ENCODE peak calls at places on chromosomes 5 and 9, in five cellular contexts. Z, B, W, T and V are unnamed samples.
A peak's percentile ranks its signal among the peaks of the same experiment; 100 is the strongest.

GRCh38 chr9:8778356-8778755 is 978.8 kb upstream of the DMAC1 start:
- DNase-seq in Z (no peak), B (no peak), W (no peak), T (no peak), V (no peak)

GRCh38 chr9:109052416-109052815 is 39.1 kb upstream of the CTNNAL1 start:
- DNase-seq in Z (no peak), B (no peak), W (peak; percentile 43), T (no peak), V (no peak)

GRCh38 chr5:143065185-143065584 is 295.0 kb downstream of the ARHGAP26 start:
- DNase-seq in Z (no peak), B (no peak), W (no peak), T (peak; percentile 45), V (no peak)

GRCh38 chr9:110900917-110901316 is 137.4 kb downstream of the LPAR1 start:
- DNase-seq in Z (no peak), B (no peak), W (no peak), T (no peak), V (no peak)

GRCh38 chr5:100792781-100793180 is 110.3 kb downstream of the ST8SIA4 start:
- DNase-seq in Z (no peak), B (no peak), W (no peak), T (no peak), V (no peak)

GRCh38 chr5:73996181-73996770 is 370.3 kb downstream of the ARHGEF28 start:
- DNase-seq in Z (no peak), B (no peak), W (no peak), T (no peak), V (no peak)

GRCh38 chr5:169637085-169637855 is at the start of gene DOCK2:
- DNase-seq in Z (peak; percentile 60), B (no peak), W (no peak), T (no peak), V (no peak)

GRCh38 chr9:98333703-98334582 is 78.5 kb upstream of the TBC1D2 start:
- DNase-seq in Z (no peak), B (no peak), W (no peak), T (peak; percentile 37), V (no peak)

GRCh38 chr9:123399803-123400378 is 43.9 kb downstream of the CRB2 start:
- DNase-seq in Z (peak; percentile 35), B (no peak), W (no peak), T (peak; percentile 53), V (peak; percentile 61)

GRCh38 chr9:125663127-125663526 is 43.9 kb downstream of the MAPKAP1 start:
- DNase-seq in Z (no peak), B (no peak), W (no peak), T (no peak), V (no peak)

GRCh38 chr5:178793156-178793555 is 62.7 kb upstream of the ZNF354A start:
- DNase-seq in Z (peak; percentile 9), B (no peak), W (no peak), T (peak; percentile 62), V (peak; percentile 72)

GRCh38 chr5:78495800-78496199 is 135.4 kb downstream of the SCAMP1 start:
- DNase-seq in Z (no peak), B (no peak), W (no peak), T (no peak), V (no peak)

GRCh38 chr5:168176941-168177340 is 114.5 kb upstream of the WWC1 start:
- DNase-seq in Z (no peak), B (no peak), W (no peak), T (peak; percentile 61), V (no peak)

GRCh38 chr9:1535599-1535998 is 479.5 kb upstream of the SMARCA2 start:
- DNase-seq in Z (no peak), B (no peak), W (no peak), T (no peak), V (no peak)

GRCh38 chr9:124882221-124882620 is 20.3 kb downstream of the ARPC5L start:
- DNase-seq in Z (no peak), B (no peak), W (no peak), T (no peak), V (no peak)

GRCh38 chr9:31542384-31543055 is 841.9 kb upstream of the ACO1 start:
- DNase-seq in Z (no peak), B (peak; percentile 65), W (peak; percentile 56), T (peak; percentile 80), V (peak; percentile 48)

GRCh38 chr5:137320056-137321045 is 178.8 kb downstream of the SPOCK1 start:
- DNase-seq in Z (no peak), B (no peak), W (no peak), T (peak; percentile 66), V (peak; percentile 33)

GRCh38 chr5:124061663-124062062 is 549.7 kb downstream of the CSNK1G3 start:
- DNase-seq in Z (no peak), B (peak; percentile 53), W (peak; percentile 56), T (no peak), V (no peak)